ENCODE peak calls at places on chromosomes 2 and 18, in eight cellular contexts. F is breast epithelium, C is mucosa of descending colon, I is right atrium auricular region, Q is tibial artery, Z is neural progenitor cell, L is GM23338, S is Panc1. E is an unnamed sample.

GRCh38 chr2:152585830-152586484 is 131.3 kb downstream of the PRPF40A start:
- DNase-seq in F (no peak), C (no peak), I (no peak), Q (peak; percentile 53), Z (no peak), L (no peak), S (no peak), E (no peak)

GRCh38 chr18:140670-141266 is 17.6 kb upstream of the USP14 start:
- DNase-seq in F (no peak), C (no peak), I (no peak), Q (no peak), Z (no peak), L (no peak), S (no peak), E (no peak)

GRCh38 chr18:5891361-5892215 is 3.7 kb downstream of the TMEM200C start:
- DNase-seq in F (no peak), C (no peak), I (no peak), Q (no peak), Z (no peak), L (peak; percentile 52), S (no peak), E (peak; percentile 50)

GRCh38 chr2:9778012-9778411 is 65.3 kb upstream of the TAF1B start:
- DNase-seq in F (peak; percentile 57), C (peak; percentile 58), I (no peak), Q (no peak), Z (no peak), L (peak; percentile 50), S (no peak), E (no peak)

GRCh38 chr2:48471048-48471474 is 58.9 kb upstream of the STON1 start:
- DNase-seq in F (no peak), C (no peak), I (no peak), Q (no peak), Z (peak; percentile 75), L (peak; percentile 87), S (peak; percentile 32), E (no peak)

GRCh38 chr2:71072492-71072891 is 4.0 kb downstream of the NAGK start:
- DNase-seq in F (no peak), C (no peak), I (no peak), Q (no peak), Z (no peak), L (no peak), S (no peak), E (no peak)

GRCh38 chr2:180907731-180908130 is 72.7 kb upstream of the UBE2E3 start:
- DNase-seq in F (no peak), C (no peak), I (no peak), Q (no peak), Z (no peak), L (no peak), S (no peak), E (no peak)

GRCh38 chr2:190320696-190321095 is 1.1 kb upstream of the HIBCH start:
- DNase-seq in F (no peak), C (no peak), I (no peak), Q (no peak), Z (no peak), L (no peak), S (no peak), E (no peak)

GRCh38 chr18:76524900-76525698 is 30.1 kb upstream of the ZNF516 start:
- DNase-seq in F (no peak), C (no peak), I (no peak), Q (no peak), Z (peak; percentile 71), L (peak; percentile 65), S (no peak), E (no peak)

GRCh38 chr2:72913531-72914225 is 3.6 kb upstream of the EMX1 start:
- DNase-seq in F (no peak), C (no peak), I (no peak), Q (no peak), Z (peak; percentile 48), L (peak; percentile 52), S (no peak), E (no peak)

GRCh38 chr18:49207373-49207772 is 253.1 kb downstream of the DYM start:
- DNase-seq in F (no peak), C (no peak), I (no peak), Q (no peak), Z (no peak), L (no peak), S (no peak), E (no peak)

GRCh38 chr2:11781624-11782023 is 35.2 kb downstream of the LPIN1 start:
- DNase-seq in F (no peak), C (no peak), I (no peak), Q (no peak), Z (no peak), L (no peak), S (no peak), E (no peak)

GRCh38 chr2:196183528-196184231 is 12.3 kb upstream of the STK17B start:
- DNase-seq in F (no peak), C (no peak), I (no peak), Q (no peak), Z (no peak), L (no peak), S (no peak), E (no peak)

GRCh38 chr2:85549826-85550225 is 10.9 kb downstream of the MAT2A start:
- DNase-seq in F (no peak), C (no peak), I (no peak), Q (no peak), Z (no peak), L (peak; percentile 44), S (no peak), E (no peak)

DNA sequence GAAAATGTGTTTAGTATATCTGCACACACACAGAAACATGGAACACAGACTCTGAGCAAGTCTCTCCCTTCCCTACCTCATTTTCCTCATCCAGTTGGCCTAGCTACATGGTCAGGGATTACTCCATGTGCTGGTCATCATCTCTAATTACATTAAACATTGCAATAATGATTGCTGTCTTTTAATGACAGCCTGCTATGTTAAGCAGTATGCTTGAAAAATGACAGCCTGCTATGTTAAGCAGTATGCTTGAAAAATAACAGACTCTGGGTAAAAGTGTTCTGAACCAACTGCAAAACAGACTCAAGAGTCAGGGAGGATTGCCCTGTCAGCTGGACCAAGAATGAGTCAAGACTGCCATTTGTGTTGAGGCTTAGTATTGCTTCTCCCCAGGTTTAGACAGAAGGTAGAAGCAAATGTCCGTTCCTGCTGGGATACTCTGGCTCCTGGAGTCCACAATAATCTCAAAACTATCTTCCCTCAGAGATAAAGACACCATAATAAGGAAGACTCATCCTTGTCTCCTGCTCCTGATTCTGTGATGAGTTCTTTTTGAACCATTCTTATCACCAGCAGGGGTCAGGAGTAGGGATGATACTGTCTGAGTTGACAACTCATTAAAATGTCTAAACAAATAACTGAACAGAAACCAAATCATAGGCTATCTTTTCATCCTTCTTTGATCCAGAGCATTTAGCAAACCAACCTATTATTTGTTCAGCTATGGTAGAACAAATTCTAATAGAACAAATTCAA is 57.7 kb downstream of the CCDC93 start:
- DNase-seq in F (no peak), C (no peak), I (no peak), Q (no peak), Z (no peak), L (peak; percentile 24), S (no peak), E (no peak)
- TF ChIP-seq CTCF in F (no peak), C (no peak), I (no peak), Q (no peak), Z (peak; percentile 19), L (peak; percentile 33), S (peak; percentile 16), E (no peak)

DNA sequence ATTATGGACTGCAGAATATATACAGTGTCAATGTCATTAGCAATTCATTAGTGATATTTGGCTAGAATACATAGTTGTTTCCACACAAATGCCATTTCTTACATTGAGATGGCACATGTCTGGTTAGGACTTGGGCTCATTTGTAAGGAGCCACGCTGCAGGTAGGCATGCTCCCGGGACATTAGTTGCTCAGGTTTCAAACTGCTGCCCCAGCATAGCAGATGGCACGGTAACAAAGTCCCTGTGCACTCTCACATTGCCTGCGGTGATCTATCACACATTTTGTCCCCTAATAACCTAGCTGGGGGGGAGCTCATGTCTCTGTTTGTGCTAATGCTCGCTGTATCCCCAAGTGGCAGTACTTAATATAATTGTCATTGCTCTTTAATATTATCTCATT is 185.1 kb downstream of the NEDD4L start:
- DNase-seq in F (no peak), C (no peak), I (no peak), Q (no peak), Z (no peak), L (no peak), S (no peak), E (no peak)
- H3K4me1 ChIP-seq in F (peaks cover 5% of the 10 kb centered on the region), C (peaks cover 29% of the 10 kb centered on the region), I (peaks cover 10% of the 10 kb centered on the region), Q (no peaks in the 10 kb centered on the region), Z (peaks cover 34% of the 10 kb centered on the region), L (peaks cover 62% of the 10 kb centered on the region), S (peaks cover 63% of the 10 kb centered on the region), E (peaks cover 48% of the 10 kb centered on the region)

GRCh38 chr2:240174496-240174895 is 34.0 kb upstream of the OTOS start:
- DNase-seq in F (no peak), C (no peak), I (no peak), Q (no peak), Z (no peak), L (no peak), S (no peak), E (no peak)
- TF ChIP-seq CTCF in F (no peak), C (no peak), I (no peak), Q (no peak), Z (no peak), L (no peak), S (no peak), E (no peak)

GRCh38 chr2:216551234-216551633 is 52.6 kb downstream of the RPL37A start:
- DNase-seq in F (no peak), C (no peak), I (no peak), Q (no peak), Z (no peak), L (no peak), S (no peak), E (no peak)
- H3K4me1 ChIP-seq in F (no peaks in the 10 kb centered on the region), C (peaks cover 28% of the 10 kb centered on the region), I (peaks cover 74% of the 10 kb centered on the region), Q (peaks cover 86% of the 10 kb centered on the region), Z (peaks cover 15% of the 10 kb centered on the region), L (peaks cover 6% of the 10 kb centered on the region), S (no peaks in the 10 kb centered on the region), E (no peaks in the 10 kb centered on the region)

DNA sequence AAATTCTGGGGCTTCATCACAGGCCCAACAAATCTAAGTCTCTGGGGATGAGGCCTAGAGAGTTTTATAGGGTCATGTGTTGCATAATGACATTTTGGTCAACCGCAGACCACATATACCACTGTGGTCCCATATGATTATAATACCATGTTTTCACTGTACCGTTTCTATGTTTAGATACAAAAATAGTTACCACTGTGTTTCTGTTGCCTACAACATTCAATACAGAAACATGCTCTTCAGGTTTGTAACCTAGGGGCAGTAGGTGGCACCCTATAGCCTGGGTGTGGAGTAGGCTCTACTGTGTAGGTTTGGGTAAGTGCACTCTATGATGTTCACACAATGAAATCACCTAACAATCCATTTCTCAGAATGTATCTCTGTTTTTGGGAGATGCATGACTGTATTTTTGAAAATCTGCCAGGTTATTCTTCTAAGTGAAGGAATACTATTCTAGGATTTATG is 485.2 kb downstream of the PTPRM start:
- DNase-seq in F (no peak), C (no peak), I (no peak), Q (no peak), Z (no peak), L (peak; percentile 10), S (no peak), E (no peak)
- TF ChIP-seq CTCF in F (no peak), C (no peak), I (no peak), Q (no peak), Z (peak; percentile 35), L (peak; percentile 32), S (no peak), E (peak; percentile 25)

E was measured in right lobe of liver.